ENCODE peak calls at places on chromosomes 12 and 14, in seven cellular contexts. A is esophagus squamous epithelium, K is neuronal stem cell, R is IMR-90, Q is transverse colon, X is tibial artery, V is heart right ventricle. E is an unnamed sample.

GRCh38 chr14:32826404-32827082 is 112.1 kb upstream of the NPAS3 start:
- DNase-seq in A (no peak), K (no peak), R (no peak), Q (no peak), X (no peak), V (peak; percentile 29), E (no peak)

GRCh38 chr14:103135333-103136075 is 12.2 kb downstream of the TNFAIP2 start:
- DNase-seq in A (no peak), K (no peak), R (no peak), Q (no peak), X (peak; percentile 58), V (no peak), E (no peak)

GRCh38 chr12:127273621-127274020 is 993.3 kb upstream of the TMEM132C start:
- DNase-seq in A (no peak), K (no peak), R (peak; percentile 55), Q (no peak), X (no peak), V (no peak), E (no peak)

GRCh38 chr14:59482471-59483331 is 1.5 kb downstream of the L3HYPDH start:
- DNase-seq in A (no peak), K (no peak), R (peak; percentile 95), Q (peak; percentile 20), X (no peak), V (peak; percentile 38), E (no peak)

GRCh38 chr12:94954029-94954685 is 49.3 kb downstream of the NDUFA12 start:
- DNase-seq in A (no peak), K (no peak), R (peak; percentile 6), Q (peak; percentile 54), X (no peak), V (no peak), E (no peak)

GRCh38 chr12:122834921-122835692 is at the start of gene HIP1R:
- DNase-seq in A (no peak), K (peak; percentile 57), R (no peak), Q (peak; percentile 71), X (peak; percentile 69), V (no peak), E (no peak)

GRCh38 chr12:27814411-27814810 is 34.4 kb upstream of the MANSC4 start:
- DNase-seq in A (no peak), K (no peak), R (no peak), Q (no peak), X (no peak), V (no peak), E (no peak)

GRCh38 chr12:111287125-111287900 is 81.6 kb downstream of the PHETA1 start:
- DNase-seq in A (no peak), K (no peak), R (no peak), Q (no peak), X (no peak), V (no peak), E (no peak)

DNA sequence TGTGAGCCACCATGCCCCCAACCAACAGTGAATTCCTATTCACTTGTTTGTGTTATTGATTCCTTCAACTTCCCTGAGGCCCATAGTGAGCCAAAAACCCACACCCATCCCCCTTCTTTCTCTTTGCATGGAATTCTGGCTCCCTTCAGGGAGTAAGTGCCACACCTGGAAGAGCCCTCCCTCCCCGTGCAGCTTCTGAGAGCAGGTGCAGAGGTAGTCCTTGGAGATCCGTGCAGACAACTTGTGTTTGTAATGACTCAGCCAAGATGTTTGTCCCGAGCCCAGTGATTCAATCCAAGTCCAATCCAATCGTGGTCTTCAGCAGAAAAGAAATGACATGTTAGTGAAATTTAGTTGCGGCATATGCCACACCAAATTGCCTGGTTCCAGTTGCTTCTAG is 27.4 kb downstream of the GPRC5A start:
- DNase-seq in A (no peak), K (no peak), R (no peak), Q (no peak), X (no peak), V (no peak), E (no peak)
- H3K4me1 ChIP-seq in A (no peaks in the 10 kb centered on the region), K (peaks cover 3% of the 10 kb centered on the region), R (peaks cover 8% of the 10 kb centered on the region), Q (no peaks in the 10 kb centered on the region), X (peaks cover 13% of the 10 kb centered on the region), V (peaks cover 4% of the 10 kb centered on the region), E (no peaks in the 10 kb centered on the region)

GRCh38 chr12:32454075-32454474 is 54.7 kb downstream of the FGD4 start:
- DNase-seq in A (no peak), K (peak; percentile 65), R (peak; percentile 67), Q (no peak), X (no peak), V (no peak), E (no peak)
- H3K4me3 ChIP-seq in A (no peak overlapping the region), K (no peak overlapping the region), R (no peak overlapping the region), Q (no peak overlapping the region), X (no peak overlapping the region), V (no peak overlapping the region), E (no peak overlapping the region)

GRCh38 chr12:34286483-34286882 is 264.2 kb downstream of the ALG10 start:
- DNase-seq in A (no peak), K (no peak), R (no peak), Q (no peak), X (no peak), V (no peak), E (no peak)
- H3K9me3 ChIP-seq in A (no peaks in the 10 kb centered on the region), K (peaks cover 42% of the 10 kb centered on the region), R (peaks cover 45% of the 10 kb centered on the region), Q (peaks cover 36% of the 10 kb centered on the region), X (peaks cover 41% of the 10 kb centered on the region), V (no peaks in the 10 kb centered on the region), E (no peaks in the 10 kb centered on the region)

DNA sequence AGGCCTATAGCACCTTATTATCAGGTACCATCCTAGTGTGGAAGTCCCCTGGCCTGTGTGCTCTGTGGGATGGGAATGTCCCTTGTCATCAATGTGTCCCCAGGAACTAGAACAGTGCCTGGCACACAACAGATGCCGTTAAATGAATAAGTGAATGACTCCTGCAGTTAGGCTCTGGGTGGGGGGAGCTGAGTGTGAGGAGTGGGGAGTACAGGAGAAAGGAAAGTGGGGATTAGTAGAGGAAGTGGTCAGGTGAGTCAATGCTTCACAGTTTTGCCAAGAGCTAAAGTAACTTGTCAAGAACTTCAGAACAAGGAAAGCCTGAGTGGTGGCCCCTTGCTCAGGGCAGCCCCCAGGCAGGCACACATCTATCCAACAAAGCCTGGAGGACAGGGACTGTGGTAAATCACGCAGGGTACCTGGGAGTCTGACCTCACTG is 33.4 kb downstream of the DAD1 start:
- DNase-seq in A (no peak), K (no peak), R (peak; percentile 52), Q (no peak), X (no peak), V (no peak), E (no peak)
- H3K4me1 ChIP-seq in A (peaks cover 15% of the 10 kb centered on the region), K (peaks cover 13% of the 10 kb centered on the region), R (peaks cover 17% of the 10 kb centered on the region), Q (peaks cover 16% of the 10 kb centered on the region), X (peaks cover 26% of the 10 kb centered on the region), V (peaks cover 14% of the 10 kb centered on the region), E (peaks cover 43% of the 10 kb centered on the region)

GRCh38 chr12:42511656-42512055 is 77.9 kb downstream of the PRICKLE1 start:
- DNase-seq in A (no peak), K (peak; percentile 11), R (no peak), Q (no peak), X (no peak), V (no peak), E (no peak)
- H3K4me3 ChIP-seq in A (no peak overlapping the region), K (no peak overlapping the region), R (no peak overlapping the region), Q (no peak overlapping the region), X (no peak overlapping the region), V (no peak overlapping the region), E (no peak overlapping the region)

GRCh38 chr12:130139541-130139940 is 22.7 kb upstream of the FZD10 start:
- DNase-seq in A (no peak), K (no peak), R (no peak), Q (no peak), X (no peak), V (no peak), E (no peak)

GRCh38 chr12:130139971-130140547 is 22.2 kb upstream of the FZD10 start:
- DNase-seq in A (no peak), K (no peak), R (no peak), Q (no peak), X (no peak), V (no peak), E (no peak)

GRCh38 chr12:130138478-130138877 is 23.8 kb upstream of the FZD10 start:
- DNase-seq in A (no peak), K (no peak), R (no peak), Q (no peak), X (no peak), V (no peak), E (no peak)

GRCh38 chr12:130136536-130136935 is 25.7 kb upstream of the FZD10 start:
- DNase-seq in A (no peak), K (no peak), R (no peak), Q (no peak), X (no peak), V (no peak), E (no peak)

GRCh38 chr12:130137141-130138018 is 24.9 kb upstream of the FZD10 start:
- DNase-seq in A (no peak), K (no peak), R (no peak), Q (no peak), X (no peak), V (no peak), E (no peak)
- H3K9me3 ChIP-seq in A (no peaks in the 10 kb centered on the region), K (peaks cover 2% of the 10 kb centered on the region), R (peaks cover 67% of the 10 kb centered on the region), Q (no peaks in the 10 kb centered on the region), X (no peaks in the 10 kb centered on the region), V (no peaks in the 10 kb centered on the region), E (no peaks in the 10 kb centered on the region)

DNA sequence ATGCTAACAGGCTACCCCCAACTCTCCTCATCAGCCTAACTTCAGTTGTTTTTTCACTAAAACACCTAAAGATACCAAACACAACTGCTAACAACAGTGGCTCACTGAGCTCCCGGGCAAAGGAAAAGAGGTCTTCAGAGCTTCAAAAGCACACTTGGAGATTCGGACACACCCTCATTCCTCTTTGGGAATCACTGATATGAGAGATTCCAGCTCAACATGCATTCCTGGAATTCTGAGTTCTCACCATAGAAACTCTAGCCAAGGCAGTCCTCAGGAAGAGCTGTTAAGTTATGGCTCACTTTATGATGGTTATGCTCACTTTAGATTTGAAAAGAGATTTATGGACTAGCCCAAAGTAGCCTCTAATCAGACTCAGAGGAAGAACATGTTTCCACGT is 40.1 kb downstream of the STXBP6 start:
- DNase-seq in A (no peak), K (no peak), R (peak; percentile 39), Q (no peak), X (no peak), V (no peak), E (no peak)
- H3K4me1 ChIP-seq in A (no peaks in the 10 kb centered on the region), K (peaks cover 10% of the 10 kb centered on the region), R (peaks cover 13% of the 10 kb centered on the region), Q (peaks cover 8% of the 10 kb centered on the region), X (no peaks in the 10 kb centered on the region), V (peaks cover 33% of the 10 kb centered on the region), E (peaks cover 30% of the 10 kb centered on the region)

GRCh38 chr12:24922109-24922508 is 26.8 kb downstream of the BCAT1 start:
- DNase-seq in A (no peak), K (no peak), R (no peak), Q (no peak), X (no peak), V (no peak), E (no peak)

GRCh38 chr12:24918596-24918995 is 30.3 kb downstream of the BCAT1 start:
- DNase-seq in A (no peak), K (no peak), R (peak; percentile 31), Q (no peak), X (no peak), V (no peak), E (no peak)

GRCh38 chr12:24919346-24920001 is 29.4 kb downstream of the BCAT1 start:
- DNase-seq in A (no peak), K (no peak), R (no peak), Q (no peak), X (no peak), V (no peak), E (no peak)

GRCh38 chr12:24921251-24922038 is 27.5 kb downstream of the BCAT1 start:
- DNase-seq in A (no peak), K (no peak), R (peak; percentile 58), Q (no peak), X (no peak), V (no peak), E (no peak)

GRCh38 chr12:24920141-24920540 is 28.8 kb downstream of the BCAT1 start:
- DNase-seq in A (no peak), K (no peak), R (no peak), Q (no peak), X (no peak), V (no peak), E (no peak)
- H3K4me3 ChIP-seq in A (no peak overlapping the region), K (no peak overlapping the region), R (no peak overlapping the region), Q (no peak overlapping the region), X (no peak overlapping the region), V (no peak overlapping the region), E (no peak overlapping the region)

E was measured in right atrium auricular region.